ENCODE peak calls at places on chromosomes 12 and 14, in eight cellular contexts. One of them, this sample, is unnamed.

GRCh38 chr12:109386079-109386473 is 38.4 kb downstream of the MYO1H start:
- DNase-seq in stomach: no peak
- DNase-seq in breast epithelium: no peak
- DNase-seq in right lobe of liver: no peak
- DNase-seq in esophagus muscularis mucosa: no peak
- DNase-seq in CD8-positive, alpha-beta T cell: no peak
- DNase-seq in kidney: no peak
- DNase-seq in thoracic aorta: no peak
- DNase-seq in this sample: no peak

GRCh38 chr12:131950182-131950913 is 606 bp downstream of the EP400 start:
- DNase-seq in stomach: peak
- DNase-seq in breast epithelium: no peak
- DNase-seq in right lobe of liver: peak
- DNase-seq in esophagus muscularis mucosa: peak
- DNase-seq in CD8-positive, alpha-beta T cell: peak
- DNase-seq in kidney: peak
- DNase-seq in thoracic aorta: no peak
- DNase-seq in this sample: no peak

GRCh38 chr14:55715889-55716288 is 135.9 kb downstream of the KTN1 start:
- DNase-seq in stomach: no peak
- DNase-seq in breast epithelium: no peak
- DNase-seq in right lobe of liver: no peak
- DNase-seq in esophagus muscularis mucosa: no peak
- DNase-seq in CD8-positive, alpha-beta T cell: no peak
- DNase-seq in kidney: no peak
- DNase-seq in thoracic aorta: no peak
- DNase-seq in this sample: no peak

GRCh38 chr12:1932264-1932777 is 13.9 kb upstream of the CACNA2D4 start:
- DNase-seq in stomach: peak
- DNase-seq in breast epithelium: peak
- DNase-seq in right lobe of liver: peak
- DNase-seq in esophagus muscularis mucosa: no peak
- DNase-seq in CD8-positive, alpha-beta T cell: no peak
- DNase-seq in kidney: no peak
- DNase-seq in thoracic aorta: no peak
- DNase-seq in this sample: no peak

GRCh38 chr14:22556990-22557623 is 31.9 kb downstream of the DAD1 start:
- DNase-seq in stomach: peak
- DNase-seq in breast epithelium: peak
- DNase-seq in right lobe of liver: peak
- DNase-seq in esophagus muscularis mucosa: no peak
- DNase-seq in CD8-positive, alpha-beta T cell: peak
- DNase-seq in kidney: peak
- DNase-seq in thoracic aorta: no peak
- DNase-seq in this sample: peak

GRCh38 chr12:71440393-71441349 is 1.1 kb downstream of the LGR5 start:
- DNase-seq in stomach: peak
- DNase-seq in breast epithelium: no peak
- DNase-seq in right lobe of liver: peak
- DNase-seq in esophagus muscularis mucosa: no peak
- DNase-seq in CD8-positive, alpha-beta T cell: no peak
- DNase-seq in kidney: no peak
- DNase-seq in thoracic aorta: no peak
- DNase-seq in this sample: no peak

GRCh38 chr14:57031474-57031873 is 221.2 kb upstream of the OTX2 start:
- DNase-seq in stomach: no peak
- DNase-seq in breast epithelium: no peak
- DNase-seq in right lobe of liver: no peak
- DNase-seq in esophagus muscularis mucosa: no peak
- DNase-seq in CD8-positive, alpha-beta T cell: no peak
- DNase-seq in kidney: no peak
- DNase-seq in thoracic aorta: no peak
- DNase-seq in this sample: no peak

GRCh38 chr14:65329481-65329880 is 83.0 kb upstream of the FUT8 start:
- DNase-seq in stomach: no peak
- DNase-seq in breast epithelium: no peak
- DNase-seq in right lobe of liver: no peak
- DNase-seq in esophagus muscularis mucosa: no peak
- DNase-seq in CD8-positive, alpha-beta T cell: no peak
- DNase-seq in kidney: no peak
- DNase-seq in thoracic aorta: no peak
- DNase-seq in this sample: no peak

GRCh38 chr12:52434096-52434733 is at the start of gene KRT75:
- DNase-seq in stomach: no peak
- DNase-seq in breast epithelium: no peak
- DNase-seq in right lobe of liver: no peak
- DNase-seq in esophagus muscularis mucosa: no peak
- DNase-seq in CD8-positive, alpha-beta T cell: no peak
- DNase-seq in kidney: no peak
- DNase-seq in thoracic aorta: no peak
- DNase-seq in this sample: no peak

GRCh38 chr12:8852119-8852518 is 29.7 kb downstream of the A2ML1 start:
- DNase-seq in stomach: no peak
- DNase-seq in breast epithelium: no peak
- DNase-seq in right lobe of liver: no peak
- DNase-seq in esophagus muscularis mucosa: no peak
- DNase-seq in CD8-positive, alpha-beta T cell: no peak
- DNase-seq in kidney: no peak
- DNase-seq in thoracic aorta: no peak
- DNase-seq in this sample: no peak

GRCh38 chr14:71555654-71556559 is 376.3 kb upstream of the RGS6 start:
- DNase-seq in stomach: no peak
- DNase-seq in breast epithelium: no peak
- DNase-seq in right lobe of liver: no peak
- DNase-seq in esophagus muscularis mucosa: no peak
- DNase-seq in CD8-positive, alpha-beta T cell: peak
- DNase-seq in kidney: no peak
- DNase-seq in thoracic aorta: no peak
- DNase-seq in this sample: no peak

GRCh38 chr12:101620762-101621133 is 26.0 kb downstream of the MYBPC1 start:
- DNase-seq in stomach: no peak
- DNase-seq in breast epithelium: no peak
- DNase-seq in right lobe of liver: no peak
- DNase-seq in esophagus muscularis mucosa: no peak
- DNase-seq in CD8-positive, alpha-beta T cell: no peak
- DNase-seq in kidney: no peak
- DNase-seq in thoracic aorta: no peak
- DNase-seq in this sample: no peak

GRCh38 chr12:13099910-13100609 is 3.4 kb downstream of the GSG1 start:
- DNase-seq in stomach: no peak
- DNase-seq in breast epithelium: no peak
- DNase-seq in right lobe of liver: no peak
- DNase-seq in esophagus muscularis mucosa: peak
- DNase-seq in CD8-positive, alpha-beta T cell: no peak
- DNase-seq in kidney: no peak
- DNase-seq in thoracic aorta: no peak
- DNase-seq in this sample: no peak

GRCh38 chr14:104977008-104977680 is 1.0 kb downstream of the AHNAK2 start:
- DNase-seq in stomach: no peak
- DNase-seq in breast epithelium: no peak
- DNase-seq in right lobe of liver: no peak
- DNase-seq in esophagus muscularis mucosa: no peak
- DNase-seq in CD8-positive, alpha-beta T cell: no peak
- DNase-seq in kidney: peak
- DNase-seq in thoracic aorta: no peak
- DNase-seq in this sample: no peak

GRCh38 chr12:106999444-106999843 is 12.5 kb upstream of the MTERF2 start:
- DNase-seq in stomach: no peak
- DNase-seq in breast epithelium: no peak
- DNase-seq in right lobe of liver: no peak
- DNase-seq in esophagus muscularis mucosa: no peak
- DNase-seq in CD8-positive, alpha-beta T cell: no peak
- DNase-seq in kidney: no peak
- DNase-seq in thoracic aorta: no peak
- DNase-seq in this sample: no peak

GRCh38 chr14:58107947-58108552 is 44.0 kb downstream of the ARMH4 start:
- DNase-seq in stomach: no peak
- DNase-seq in breast epithelium: no peak
- DNase-seq in right lobe of liver: no peak
- DNase-seq in esophagus muscularis mucosa: no peak
- DNase-seq in CD8-positive, alpha-beta T cell: peak
- DNase-seq in kidney: no peak
- DNase-seq in thoracic aorta: no peak
- DNase-seq in this sample: peak

GRCh38 chr12:95674088-95674595 is 116.4 kb downstream of the NTN4 start:
- DNase-seq in stomach: no peak
- DNase-seq in breast epithelium: no peak
- DNase-seq in right lobe of liver: no peak
- DNase-seq in esophagus muscularis mucosa: no peak
- DNase-seq in CD8-positive, alpha-beta T cell: no peak
- DNase-seq in kidney: no peak
- DNase-seq in thoracic aorta: no peak
- DNase-seq in this sample: no peak

GRCh38 chr12:51217133-51217967 is 512 bp downstream of the POU6F1 start:
- DNase-seq in stomach: peak
- DNase-seq in breast epithelium: peak
- DNase-seq in right lobe of liver: peak
- DNase-seq in esophagus muscularis mucosa: peak
- DNase-seq in CD8-positive, alpha-beta T cell: peak
- DNase-seq in kidney: peak
- DNase-seq in thoracic aorta: no peak
- DNase-seq in this sample: peak
- H3K27ac ChIP-seq in stomach: peak
- H3K27ac ChIP-seq in breast epithelium: peak
- H3K27ac ChIP-seq in right lobe of liver: peak
- H3K27ac ChIP-seq in esophagus muscularis mucosa: peak
- H3K27ac ChIP-seq in CD8-positive, alpha-beta T cell: peak
- H3K27ac ChIP-seq in kidney: peak
- H3K27ac ChIP-seq in thoracic aorta: peak
- H3K27ac ChIP-seq in this sample: peak

GRCh38 chr12:125330645-125331341 is 265.6 kb downstream of the AACS start:
- DNase-seq in stomach: peak
- DNase-seq in breast epithelium: peak
- DNase-seq in right lobe of liver: peak
- DNase-seq in esophagus muscularis mucosa: no peak
- DNase-seq in CD8-positive, alpha-beta T cell: peak
- DNase-seq in kidney: peak
- DNase-seq in thoracic aorta: no peak
- DNase-seq in this sample: peak
- H3K4me3 ChIP-seq in stomach: peak
- H3K4me3 ChIP-seq in breast epithelium: peak
- H3K4me3 ChIP-seq in right lobe of liver: peak
- H3K4me3 ChIP-seq in esophagus muscularis mucosa: peak
- H3K4me3 ChIP-seq in CD8-positive, alpha-beta T cell: no peak
- H3K4me3 ChIP-seq in kidney: peak
- H3K4me3 ChIP-seq in thoracic aorta: peak
- H3K4me3 ChIP-seq in this sample: no peak

GRCh38 chr12:112711026-112711425 is 80.5 kb upstream of the RPH3A start:
- DNase-seq in stomach: no peak
- DNase-seq in breast epithelium: no peak
- DNase-seq in right lobe of liver: no peak
- DNase-seq in esophagus muscularis mucosa: no peak
- DNase-seq in CD8-positive, alpha-beta T cell: no peak
- DNase-seq in kidney: no peak
- DNase-seq in thoracic aorta: no peak
- DNase-seq in this sample: no peak

GRCh38 chr12:112716099-112717093 is 75.2 kb upstream of the RPH3A start:
- DNase-seq in stomach: no peak
- DNase-seq in breast epithelium: no peak
- DNase-seq in right lobe of liver: no peak
- DNase-seq in esophagus muscularis mucosa: no peak
- DNase-seq in CD8-positive, alpha-beta T cell: no peak
- DNase-seq in kidney: no peak
- DNase-seq in thoracic aorta: no peak
- DNase-seq in this sample: no peak

GRCh38 chr12:112711507-112711906 is 80.0 kb upstream of the RPH3A start:
- DNase-seq in stomach: no peak
- DNase-seq in breast epithelium: no peak
- DNase-seq in right lobe of liver: no peak
- DNase-seq in esophagus muscularis mucosa: no peak
- DNase-seq in CD8-positive, alpha-beta T cell: no peak
- DNase-seq in kidney: no peak
- DNase-seq in thoracic aorta: no peak
- DNase-seq in this sample: no peak

DNA sequence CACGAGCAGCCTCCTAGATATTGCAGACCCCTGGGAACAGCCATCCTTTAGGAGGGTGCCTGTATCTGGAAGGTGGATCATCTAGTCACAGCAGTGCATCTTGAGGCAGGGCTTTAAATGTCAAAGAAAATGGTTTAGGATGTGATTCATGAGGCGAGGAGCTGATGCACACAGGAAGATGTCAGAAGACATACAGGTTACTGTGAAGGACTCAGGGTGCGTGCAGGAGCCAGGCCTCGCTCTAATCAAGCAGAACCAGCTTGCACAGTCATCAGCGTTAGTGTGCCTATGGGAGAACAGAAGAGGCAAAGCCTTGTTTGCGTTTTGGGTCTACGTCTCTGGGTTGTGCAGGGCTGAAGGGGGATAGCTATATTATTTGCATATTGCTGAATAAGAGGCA is 77.4 kb upstream of the RPH3A start:
- DNase-seq in stomach: no peak
- DNase-seq in breast epithelium: no peak
- DNase-seq in right lobe of liver: no peak
- DNase-seq in esophagus muscularis mucosa: no peak
- DNase-seq in CD8-positive, alpha-beta T cell: no peak
- DNase-seq in kidney: no peak
- DNase-seq in thoracic aorta: no peak
- DNase-seq in this sample: no peak
- H3K27ac ChIP-seq in stomach: no peak
- H3K27ac ChIP-seq in breast epithelium: no peak
- H3K27ac ChIP-seq in right lobe of liver: no peak
- H3K27ac ChIP-seq in esophagus muscularis mucosa: no peak
- H3K27ac ChIP-seq in CD8-positive, alpha-beta T cell: no peak
- H3K27ac ChIP-seq in kidney: no peak
- H3K27ac ChIP-seq in thoracic aorta: no peak
- H3K27ac ChIP-seq in this sample: no peak

GRCh38 chr14:95327558-95328374 is 8.1 kb upstream of the CLMN start:
- DNase-seq in stomach: no peak
- DNase-seq in breast epithelium: no peak
- DNase-seq in right lobe of liver: no peak
- DNase-seq in esophagus muscularis mucosa: no peak
- DNase-seq in CD8-positive, alpha-beta T cell: no peak
- DNase-seq in kidney: no peak
- DNase-seq in thoracic aorta: no peak
- DNase-seq in this sample: no peak
- H3K4me3 ChIP-seq in stomach: no peak
- H3K4me3 ChIP-seq in breast epithelium: no peak
- H3K4me3 ChIP-seq in right lobe of liver: no peak
- H3K4me3 ChIP-seq in esophagus muscularis mucosa: no peak
- H3K4me3 ChIP-seq in CD8-positive, alpha-beta T cell: no peak
- H3K4me3 ChIP-seq in kidney: no peak
- H3K4me3 ChIP-seq in thoracic aorta: no peak
- H3K4me3 ChIP-seq in this sample: no peak

GRCh38 chr12:54225666-54226065 is 36.9 kb upstream of the SMUG1 start:
- DNase-seq in stomach: no peak
- DNase-seq in breast epithelium: no peak
- DNase-seq in right lobe of liver: no peak
- DNase-seq in esophagus muscularis mucosa: no peak
- DNase-seq in CD8-positive, alpha-beta T cell: no peak
- DNase-seq in kidney: no peak
- DNase-seq in thoracic aorta: no peak
- DNase-seq in this sample: no peak
- H3K27ac ChIP-seq in stomach: no peak
- H3K27ac ChIP-seq in breast epithelium: no peak
- H3K27ac ChIP-seq in right lobe of liver: no peak
- H3K27ac ChIP-seq in esophagus muscularis mucosa: no peak
- H3K27ac ChIP-seq in CD8-positive, alpha-beta T cell: no peak
- H3K27ac ChIP-seq in kidney: no peak
- H3K27ac ChIP-seq in thoracic aorta: no peak
- H3K27ac ChIP-seq in this sample: no peak

GRCh38 chr14:99671230-99672224 is 12.6 kb upstream of the CYP46A1 start:
- DNase-seq in stomach: no peak
- DNase-seq in breast epithelium: no peak
- DNase-seq in right lobe of liver: peak
- DNase-seq in esophagus muscularis mucosa: no peak
- DNase-seq in CD8-positive, alpha-beta T cell: no peak
- DNase-seq in kidney: peak
- DNase-seq in thoracic aorta: no peak
- DNase-seq in this sample: peak
- H3K4me3 ChIP-seq in stomach: no peak
- H3K4me3 ChIP-seq in breast epithelium: no peak
- H3K4me3 ChIP-seq in right lobe of liver: no peak
- H3K4me3 ChIP-seq in esophagus muscularis mucosa: no peak
- H3K4me3 ChIP-seq in CD8-positive, alpha-beta T cell: no peak
- H3K4me3 ChIP-seq in kidney: no peak
- H3K4me3 ChIP-seq in thoracic aorta: no peak
- H3K4me3 ChIP-seq in this sample: no peak